ENCODE peak calls at places on chromosomes 1 and 21, in five cellular contexts. One of them, this sample, is unnamed. For H3K27me3, the result is how much of the 10 kb centered on the place peaks cover.

GRCh38 chr1:248782311-248782887 is 26.8 kb upstream of the LYPD8 start:
- DNase-seq in effector memory CD4-positive, alpha-beta T cell: no peak
- DNase-seq in uterus: no peak
- DNase-seq in NT2/D1: no peak
- DNase-seq in sigmoid colon: no peak
- DNase-seq in this sample: no peak

GRCh38 chr1:54965624-54966340 is 14.6 kb upstream of the TMEM61 start:
- DNase-seq in effector memory CD4-positive, alpha-beta T cell: no peak
- DNase-seq in uterus: peak
- DNase-seq in NT2/D1: no peak
- DNase-seq in sigmoid colon: peak
- DNase-seq in this sample: no peak

GRCh38 chr1:27891196-27891889 is 19.0 kb downstream of the THEMIS2 start:
- DNase-seq in effector memory CD4-positive, alpha-beta T cell: no peak
- DNase-seq in sigmoid colon: peak
- DNase-seq in NT2/D1: no peak
- DNase-seq in uterus: no peak
- DNase-seq in this sample: no peak

GRCh38 chr1:154808909-154809262 is 61.2 kb downstream of the KCNN3 start:
- DNase-seq in NT2/D1: no peak
- DNase-seq in sigmoid colon: no peak
- DNase-seq in uterus: no peak
- DNase-seq in effector memory CD4-positive, alpha-beta T cell: no peak
- DNase-seq in this sample: no peak

GRCh38 chr1:179754031-179754624 is 11.0 kb downstream of the FAM163A start:
- DNase-seq in uterus: no peak
- DNase-seq in effector memory CD4-positive, alpha-beta T cell: no peak
- DNase-seq in sigmoid colon: no peak
- DNase-seq in NT2/D1: no peak
- DNase-seq in this sample: no peak

GRCh38 chr1:32897082-32898049 is 3.8 kb downstream of the TMEM54 start:
- DNase-seq in effector memory CD4-positive, alpha-beta T cell: no peak
- DNase-seq in NT2/D1: no peak
- DNase-seq in sigmoid colon: peak
- DNase-seq in uterus: no peak
- DNase-seq in this sample: peak

GRCh38 chr1:156433602-156434001 is 64.6 kb downstream of the RHBG start:
- DNase-seq in NT2/D1: no peak
- DNase-seq in effector memory CD4-positive, alpha-beta T cell: no peak
- DNase-seq in uterus: no peak
- DNase-seq in sigmoid colon: no peak
- DNase-seq in this sample: peak

GRCh38 chr1:15153842-15154479 is 414 bp downstream of the TMEM51 start:
- DNase-seq in uterus: peak
- DNase-seq in sigmoid colon: peak
- DNase-seq in NT2/D1: peak
- DNase-seq in effector memory CD4-positive, alpha-beta T cell: no peak
- DNase-seq in this sample: peak

GRCh38 chr21:38363684-38364083 is 106.9 kb downstream of the KCNJ15 start:
- DNase-seq in effector memory CD4-positive, alpha-beta T cell: no peak
- DNase-seq in uterus: no peak
- DNase-seq in sigmoid colon: no peak
- DNase-seq in NT2/D1: no peak
- DNase-seq in this sample: no peak

GRCh38 chr1:60886793-60887331 is 195.5 kb upstream of the NFIA start:
- DNase-seq in sigmoid colon: no peak
- DNase-seq in NT2/D1: peak
- DNase-seq in effector memory CD4-positive, alpha-beta T cell: no peak
- DNase-seq in uterus: no peak
- DNase-seq in this sample: peak

GRCh38 chr1:14320518-14320917 is 278.0 kb upstream of the KAZN start:
- DNase-seq in NT2/D1: no peak
- DNase-seq in uterus: no peak
- DNase-seq in effector memory CD4-positive, alpha-beta T cell: no peak
- DNase-seq in sigmoid colon: no peak
- DNase-seq in this sample: no peak

GRCh38 chr1:183227963-183228649 is 42.0 kb downstream of the LAMC2 start:
- DNase-seq in NT2/D1: peak
- DNase-seq in sigmoid colon: no peak
- DNase-seq in uterus: no peak
- DNase-seq in effector memory CD4-positive, alpha-beta T cell: no peak
- DNase-seq in this sample: peak

GRCh38 chr1:200866521-200866920 is 6.3 kb upstream of the GPR25 start:
- DNase-seq in uterus: no peak
- DNase-seq in effector memory CD4-positive, alpha-beta T cell: no peak
- DNase-seq in NT2/D1: no peak
- DNase-seq in sigmoid colon: no peak
- DNase-seq in this sample: peak

GRCh38 chr1:227944931-227945890 is 2.5 kb downstream of the WNT9A start:
- DNase-seq in effector memory CD4-positive, alpha-beta T cell: no peak
- DNase-seq in uterus: no peak
- DNase-seq in sigmoid colon: peak
- DNase-seq in NT2/D1: no peak
- DNase-seq in this sample: peak

GRCh38 chr1:208137144-208137682 is 107.0 kb downstream of the PLXNA2 start:
- DNase-seq in effector memory CD4-positive, alpha-beta T cell: no peak
- DNase-seq in uterus: no peak
- DNase-seq in NT2/D1: no peak
- DNase-seq in sigmoid colon: no peak
- DNase-seq in this sample: no peak

GRCh38 chr1:30748699-30749401 is 8.7 kb downstream of the LAPTM5 start:
- DNase-seq in effector memory CD4-positive, alpha-beta T cell: no peak
- DNase-seq in sigmoid colon: no peak
- DNase-seq in NT2/D1: no peak
- DNase-seq in uterus: no peak
- DNase-seq in this sample: peak

GRCh38 chr1:28507646-28508434 is 2.0 kb downstream of the RCC1 start:
- DNase-seq in sigmoid colon: no peak
- DNase-seq in effector memory CD4-positive, alpha-beta T cell: no peak
- DNase-seq in uterus: no peak
- DNase-seq in NT2/D1: no peak
- DNase-seq in this sample: no peak

GRCh38 chr21:36105327-36105842 is 29.5 kb upstream of the CBR3 start:
- DNase-seq in effector memory CD4-positive, alpha-beta T cell: no peak
- DNase-seq in sigmoid colon: no peak
- DNase-seq in uterus: no peak
- DNase-seq in NT2/D1: no peak
- DNase-seq in this sample: no peak
- H3K4me3 ChIP-seq in effector memory CD4-positive, alpha-beta T cell: no peak
- H3K4me3 ChIP-seq in sigmoid colon: peak
- H3K4me3 ChIP-seq in uterus: no peak
- H3K4me3 ChIP-seq in NT2/D1: peak
- H3K4me3 ChIP-seq in this sample: peak

DNA sequence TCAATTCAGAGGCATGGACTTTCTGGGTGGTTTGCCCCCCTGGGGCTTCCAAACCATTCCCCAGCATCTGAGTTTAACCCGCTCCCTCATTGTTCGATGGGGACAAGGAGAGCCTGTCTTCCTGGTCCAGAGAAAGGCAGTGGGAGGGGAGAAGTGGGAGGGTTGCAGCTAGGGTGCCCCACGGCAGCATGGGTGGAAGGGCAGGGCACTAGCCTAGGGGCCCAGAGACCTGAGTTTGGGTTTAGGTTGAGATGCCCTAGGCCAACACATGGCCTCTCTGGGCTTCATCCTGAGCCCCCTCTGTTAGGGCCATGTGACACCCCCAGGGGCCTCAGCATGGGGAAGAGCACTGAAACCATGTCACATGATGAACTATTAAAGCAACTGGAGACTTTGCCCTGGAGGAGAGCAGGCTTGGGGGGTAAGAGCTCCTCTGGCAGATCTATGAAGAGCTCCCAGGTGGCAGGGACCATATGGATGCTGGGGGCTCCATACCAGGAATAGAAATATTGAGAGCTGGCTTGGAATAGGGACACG is 9.6 kb upstream of the RUNX3 start:
- DNase-seq in sigmoid colon: no peak
- DNase-seq in effector memory CD4-positive, alpha-beta T cell: no peak
- DNase-seq in uterus: no peak
- DNase-seq in NT2/D1: no peak
- DNase-seq in this sample: no peak
- H3K27me3 ChIP-seq in sigmoid colon: under half
- H3K27me3 ChIP-seq in effector memory CD4-positive, alpha-beta T cell: under half
- H3K27me3 ChIP-seq in uterus: under half
- H3K27me3 ChIP-seq in NT2/D1: under half
- H3K27me3 ChIP-seq in this sample: under half

GRCh38 chr1:26089125-26089524 is 21.7 kb upstream of the TRIM63 start:
- DNase-seq in NT2/D1: no peak
- DNase-seq in effector memory CD4-positive, alpha-beta T cell: no peak
- DNase-seq in sigmoid colon: no peak
- DNase-seq in uterus: no peak
- DNase-seq in this sample: no peak
- H3K4me3 ChIP-seq in NT2/D1: no peak
- H3K4me3 ChIP-seq in effector memory CD4-positive, alpha-beta T cell: no peak
- H3K4me3 ChIP-seq in sigmoid colon: no peak
- H3K4me3 ChIP-seq in uterus: no peak
- H3K4me3 ChIP-seq in this sample: no peak

DNA sequence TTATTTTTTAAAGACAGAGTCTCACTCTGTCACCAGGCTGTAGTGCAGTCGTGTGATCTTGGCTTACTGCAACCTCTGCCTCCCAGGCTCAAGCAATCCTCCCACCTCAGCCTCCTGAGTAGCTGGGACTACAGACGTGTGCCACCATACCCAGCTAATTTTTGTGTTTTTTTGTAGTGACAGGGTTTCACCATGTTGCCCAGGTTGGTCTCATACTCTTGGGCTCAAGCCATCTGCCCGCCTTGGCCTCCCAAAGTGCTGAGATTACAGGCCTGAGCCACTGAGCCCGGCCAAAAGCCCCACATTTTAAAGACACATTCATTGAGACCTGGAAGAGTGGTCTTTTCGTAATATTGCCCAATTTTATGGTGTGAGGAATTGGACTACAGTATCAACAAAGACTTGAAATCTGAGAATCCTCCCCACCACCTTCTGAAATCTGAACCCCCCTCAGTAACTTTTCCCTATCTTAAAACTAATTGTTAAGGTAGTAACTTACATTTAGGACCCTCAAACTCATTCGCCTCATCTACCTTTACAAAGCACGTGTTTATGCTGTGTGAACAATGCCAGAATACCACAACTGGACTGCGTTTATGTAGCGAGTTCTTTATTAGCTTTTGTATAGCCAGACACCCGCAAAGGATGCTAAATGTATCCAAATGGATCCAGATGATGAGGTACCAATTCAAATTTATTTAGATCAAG is 2.7 kb downstream of the ERRFI1 start:
- DNase-seq in effector memory CD4-positive, alpha-beta T cell: no peak
- DNase-seq in sigmoid colon: no peak
- DNase-seq in NT2/D1: no peak
- DNase-seq in uterus: no peak
- DNase-seq in this sample: no peak
- H3K27me3 ChIP-seq in effector memory CD4-positive, alpha-beta T cell: under half
- H3K27me3 ChIP-seq in sigmoid colon: under half
- H3K27me3 ChIP-seq in NT2/D1: under half
- H3K27me3 ChIP-seq in uterus: under half
- H3K27me3 ChIP-seq in this sample: under half

DNA sequence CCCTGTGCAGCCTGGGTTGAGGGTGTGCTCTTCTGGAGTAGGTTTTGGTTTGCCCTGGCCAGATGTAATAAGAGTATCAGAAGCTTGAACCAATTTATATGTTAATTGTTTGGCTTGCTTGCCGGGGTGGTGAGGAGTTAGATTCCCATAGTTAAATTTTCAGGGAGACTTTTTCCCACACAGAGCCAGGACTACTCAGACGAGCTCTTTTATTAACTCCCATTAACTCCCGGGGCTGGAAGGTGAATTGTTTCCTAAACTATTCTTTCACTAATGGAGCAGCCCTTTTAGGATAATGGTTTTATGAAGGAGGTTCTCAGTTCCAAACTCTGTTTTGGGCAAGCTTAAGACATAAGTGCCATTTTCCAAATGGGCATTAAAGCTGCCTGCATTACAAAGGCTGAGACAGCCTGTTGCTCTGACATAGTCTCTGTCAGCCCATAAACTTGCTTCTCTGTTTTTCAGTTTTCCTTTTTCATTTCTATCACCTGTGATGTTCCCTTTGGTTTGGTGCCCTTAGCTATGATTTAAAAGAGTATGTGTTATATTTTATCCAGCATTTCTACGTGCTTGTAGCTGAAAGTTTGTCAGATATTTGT is 18.0 kb upstream of the RAB3GAP2 start:
- DNase-seq in NT2/D1: peak
- DNase-seq in sigmoid colon: no peak
- DNase-seq in uterus: no peak
- DNase-seq in effector memory CD4-positive, alpha-beta T cell: no peak
- DNase-seq in this sample: no peak
- H3K4me3 ChIP-seq in NT2/D1: no peak
- H3K4me3 ChIP-seq in sigmoid colon: no peak
- H3K4me3 ChIP-seq in uterus: no peak
- H3K4me3 ChIP-seq in effector memory CD4-positive, alpha-beta T cell: no peak
- H3K4me3 ChIP-seq in this sample: no peak